ENCODE peak calls at places on chromosomes 3 and 15, in seven cellular contexts. One of them, this sample, is unnamed.

GRCh38 chr3:139695007-139695406 is 17.2 kb upstream of the NMNAT3 start:
- DNase-seq in bronchial epithelial cell: no peak
- DNase-seq in progenitor cell of endocrine pancreas: no peak
- DNase-seq in dorsolateral prefrontal cortex: no peak
- DNase-seq in pancreas: no peak
- DNase-seq in AG10803: no peak
- DNase-seq in H9: no peak
- DNase-seq in this sample: no peak

GRCh38 chr3:1082024-1082633 is 10.7 kb upstream of the CNTN6 start:
- DNase-seq in bronchial epithelial cell: peak; percentile 32
- DNase-seq in progenitor cell of endocrine pancreas: peak; percentile 22
- DNase-seq in dorsolateral prefrontal cortex: peak; percentile 29
- DNase-seq in pancreas: peak; percentile 20
- DNase-seq in AG10803: peak; percentile 39
- DNase-seq in H9: peak; percentile 64
- DNase-seq in this sample: no peak

GRCh38 chr15:48868549-48868948 is 9.4 kb upstream of the EID1 start:
- DNase-seq in bronchial epithelial cell: peak; percentile 94
- DNase-seq in progenitor cell of endocrine pancreas: no peak
- DNase-seq in dorsolateral prefrontal cortex: no peak
- DNase-seq in pancreas: no peak
- DNase-seq in AG10803: peak; percentile 64
- DNase-seq in H9: no peak
- DNase-seq in this sample: no peak

GRCh38 chr3:108090066-108090700 is 648 bp downstream of the CD47 start:
- DNase-seq in bronchial epithelial cell: peak; percentile 26
- DNase-seq in progenitor cell of endocrine pancreas: no peak
- DNase-seq in dorsolateral prefrontal cortex: peak; percentile 27
- DNase-seq in pancreas: peak; percentile 9
- DNase-seq in AG10803: peak; percentile 40
- DNase-seq in H9: peak; percentile 38
- DNase-seq in this sample: peak; percentile 40

GRCh38 chr3:20575153-20575552 is 389.1 kb upstream of the SGO1 start:
- DNase-seq in bronchial epithelial cell: peak; percentile 68
- DNase-seq in progenitor cell of endocrine pancreas: no peak
- DNase-seq in dorsolateral prefrontal cortex: no peak
- DNase-seq in pancreas: no peak
- DNase-seq in AG10803: peak; percentile 75
- DNase-seq in H9: no peak
- DNase-seq in this sample: no peak

GRCh38 chr3:99637041-99637380 is 1.4 kb upstream of the COL8A1 start:
- DNase-seq in bronchial epithelial cell: peak; percentile 89
- DNase-seq in progenitor cell of endocrine pancreas: no peak
- DNase-seq in dorsolateral prefrontal cortex: no peak
- DNase-seq in pancreas: no peak
- DNase-seq in AG10803: no peak
- DNase-seq in H9: no peak
- DNase-seq in this sample: no peak

GRCh38 chr3:101167341-101167740 is 153.0 kb downstream of the IMPG2 start:
- DNase-seq in bronchial epithelial cell: no peak
- DNase-seq in progenitor cell of endocrine pancreas: no peak
- DNase-seq in dorsolateral prefrontal cortex: no peak
- DNase-seq in pancreas: no peak
- DNase-seq in AG10803: no peak
- DNase-seq in H9: no peak
- DNase-seq in this sample: no peak

GRCh38 chr15:65307978-65308377 is 3.5 kb downstream of the RNU5B-1 start:
- DNase-seq in bronchial epithelial cell: peak; percentile 75
- DNase-seq in progenitor cell of endocrine pancreas: no peak
- DNase-seq in dorsolateral prefrontal cortex: no peak
- DNase-seq in pancreas: no peak
- DNase-seq in AG10803: no peak
- DNase-seq in H9: no peak
- DNase-seq in this sample: no peak

GRCh38 chr15:36831125-36831914 is 251.9 kb downstream of the CDIN1 start:
- DNase-seq in bronchial epithelial cell: peak; percentile 60
- DNase-seq in progenitor cell of endocrine pancreas: no peak
- DNase-seq in dorsolateral prefrontal cortex: no peak
- DNase-seq in pancreas: no peak
- DNase-seq in AG10803: peak; percentile 82
- DNase-seq in H9: no peak
- DNase-seq in this sample: peak; percentile 21

GRCh38 chr15:67731112-67731761 is 94.1 kb upstream of the SKOR1 start:
- DNase-seq in bronchial epithelial cell: peak; percentile 70
- DNase-seq in progenitor cell of endocrine pancreas: no peak
- DNase-seq in dorsolateral prefrontal cortex: no peak
- DNase-seq in pancreas: no peak
- DNase-seq in AG10803: no peak
- DNase-seq in H9: no peak
- DNase-seq in this sample: no peak

GRCh38 chr3:151085889-151086483 is 522 bp downstream of the MED12L start:
- DNase-seq in bronchial epithelial cell: no peak
- DNase-seq in progenitor cell of endocrine pancreas: peak; percentile 43
- DNase-seq in dorsolateral prefrontal cortex: peak; percentile 5
- DNase-seq in pancreas: peak; percentile 2
- DNase-seq in AG10803: no peak
- DNase-seq in H9: peak; percentile 58
- DNase-seq in this sample: peak; percentile 46

GRCh38 chr3:77134801-77135200 is 94.9 kb downstream of the ROBO2 start:
- DNase-seq in bronchial epithelial cell: no peak
- DNase-seq in progenitor cell of endocrine pancreas: no peak
- DNase-seq in dorsolateral prefrontal cortex: no peak
- DNase-seq in pancreas: no peak
- DNase-seq in AG10803: no peak
- DNase-seq in H9: no peak
- DNase-seq in this sample: no peak

GRCh38 chr15:94105760-94106159 is 125.6 kb upstream of the MCTP2 start:
- DNase-seq in bronchial epithelial cell: peak; percentile 78
- DNase-seq in progenitor cell of endocrine pancreas: no peak
- DNase-seq in dorsolateral prefrontal cortex: no peak
- DNase-seq in pancreas: no peak
- DNase-seq in AG10803: no peak
- DNase-seq in H9: no peak
- DNase-seq in this sample: no peak

GRCh38 chr3:53162672-53163458 is 1.9 kb downstream of the PRKCD start:
- DNase-seq in bronchial epithelial cell: no peak
- DNase-seq in progenitor cell of endocrine pancreas: no peak
- DNase-seq in dorsolateral prefrontal cortex: peak; percentile 46
- DNase-seq in pancreas: no peak
- DNase-seq in AG10803: peak; percentile 12
- DNase-seq in H9: no peak
- DNase-seq in this sample: no peak

GRCh38 chr3:57855943-57856342 is 99.8 kb downstream of the SLMAP start:
- DNase-seq in bronchial epithelial cell: no peak
- DNase-seq in progenitor cell of endocrine pancreas: no peak
- DNase-seq in dorsolateral prefrontal cortex: no peak
- DNase-seq in pancreas: no peak
- DNase-seq in AG10803: peak; percentile 1
- DNase-seq in H9: no peak
- DNase-seq in this sample: no peak

GRCh38 chr15:74454764-74455500 is 6.0 kb downstream of the UBL7 start:
- DNase-seq in bronchial epithelial cell: no peak
- DNase-seq in progenitor cell of endocrine pancreas: no peak
- DNase-seq in dorsolateral prefrontal cortex: no peak
- DNase-seq in pancreas: no peak
- DNase-seq in AG10803: no peak
- DNase-seq in H9: no peak
- DNase-seq in this sample: no peak

GRCh38 chr3:66233033-66233432 is 12.2 kb downstream of the SLC25A26 start:
- DNase-seq in bronchial epithelial cell: no peak
- DNase-seq in progenitor cell of endocrine pancreas: no peak
- DNase-seq in dorsolateral prefrontal cortex: no peak
- DNase-seq in pancreas: no peak
- DNase-seq in AG10803: no peak
- DNase-seq in H9: no peak
- DNase-seq in this sample: no peak
- TF ChIP-seq CTCF in bronchial epithelial cell: no peak
- TF ChIP-seq CTCF in progenitor cell of endocrine pancreas: no peak
- TF ChIP-seq CTCF in dorsolateral prefrontal cortex: no peak
- TF ChIP-seq CTCF in pancreas: no peak
- TF ChIP-seq CTCF in AG10803: no peak
- TF ChIP-seq CTCF in H9: no peak
- TF ChIP-seq CTCF in this sample: no peak

DNA sequence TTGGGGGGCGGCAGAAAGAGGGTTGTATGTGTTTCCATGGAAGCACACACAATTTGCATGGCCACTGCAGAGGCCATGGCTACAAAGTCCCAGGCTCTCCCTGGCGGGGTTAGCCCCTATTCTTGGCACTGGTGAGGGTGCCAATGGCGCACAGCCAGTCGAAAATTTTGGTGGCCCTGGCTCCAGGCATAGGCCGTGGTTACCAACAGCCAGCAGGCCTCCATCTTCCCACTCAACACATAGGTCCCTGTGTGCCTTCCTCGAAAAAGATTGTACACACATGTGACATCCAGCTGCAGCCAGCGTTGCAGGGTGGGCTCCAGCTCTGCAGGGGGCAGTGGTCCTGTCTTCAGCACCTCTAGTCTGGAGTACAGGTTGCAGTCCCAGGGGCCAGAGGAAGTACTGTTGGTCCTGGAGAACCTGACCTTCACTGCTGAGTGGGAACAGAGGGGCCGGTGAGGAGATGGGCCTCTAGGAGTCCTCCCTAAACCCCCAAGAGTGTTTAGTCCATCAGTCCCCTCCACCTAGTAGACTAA is 7.1 kb downstream of the P4HTM start:
- DNase-seq in bronchial epithelial cell: no peak
- DNase-seq in progenitor cell of endocrine pancreas: no peak
- DNase-seq in dorsolateral prefrontal cortex: no peak
- DNase-seq in pancreas: no peak
- DNase-seq in AG10803: no peak
- DNase-seq in H9: no peak
- DNase-seq in this sample: no peak
- TF ChIP-seq CTCF in bronchial epithelial cell: no peak
- TF ChIP-seq CTCF in progenitor cell of endocrine pancreas: peak; percentile 23
- TF ChIP-seq CTCF in dorsolateral prefrontal cortex: no peak
- TF ChIP-seq CTCF in pancreas: no peak
- TF ChIP-seq CTCF in AG10803: no peak
- TF ChIP-seq CTCF in H9: no peak
- TF ChIP-seq CTCF in this sample: no peak

GRCh38 chr3:39180546-39181346 is 11.6 kb downstream of the XIRP1 start:
- DNase-seq in bronchial epithelial cell: peak; percentile 73
- DNase-seq in progenitor cell of endocrine pancreas: peak; percentile 81
- DNase-seq in dorsolateral prefrontal cortex: peak; percentile 75
- DNase-seq in pancreas: peak; percentile 93
- DNase-seq in AG10803: peak; percentile 72
- DNase-seq in H9: peak; percentile 94
- DNase-seq in this sample: peak; percentile 95
- TF ChIP-seq CTCF in bronchial epithelial cell: peak; percentile 37
- TF ChIP-seq CTCF in progenitor cell of endocrine pancreas: no peak
- TF ChIP-seq CTCF in dorsolateral prefrontal cortex: no peak
- TF ChIP-seq CTCF in pancreas: no peak
- TF ChIP-seq CTCF in AG10803: peak; percentile 13
- TF ChIP-seq CTCF in H9: peak; percentile 13
- TF ChIP-seq CTCF in this sample: no peak

DNA sequence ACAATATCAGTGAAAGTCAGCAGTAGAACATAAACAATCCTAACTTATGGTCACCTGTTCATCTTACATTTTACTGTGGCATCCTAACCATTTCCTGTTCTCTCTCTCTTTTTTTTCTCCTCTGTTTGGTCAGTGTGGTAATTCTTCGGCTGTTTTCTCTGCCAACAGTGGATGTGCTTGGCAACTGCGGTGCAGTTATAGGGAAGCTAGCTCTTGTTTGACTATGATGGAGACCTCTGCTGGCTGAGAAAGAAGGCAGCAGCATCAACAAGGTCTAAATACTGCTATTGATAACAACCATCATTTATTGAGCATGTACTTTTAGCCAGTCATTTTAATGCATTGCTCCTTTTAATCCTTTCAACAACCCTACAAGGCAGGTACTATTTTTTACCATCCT is 723 bp upstream of the DRD3 start:
- DNase-seq in bronchial epithelial cell: peak; percentile 32
- DNase-seq in progenitor cell of endocrine pancreas: no peak
- DNase-seq in dorsolateral prefrontal cortex: peak; percentile 5
- DNase-seq in pancreas: no peak
- DNase-seq in AG10803: peak; percentile 64
- DNase-seq in H9: peak; percentile 52
- DNase-seq in this sample: no peak
- TF ChIP-seq CTCF in bronchial epithelial cell: peak; percentile 23
- TF ChIP-seq CTCF in progenitor cell of endocrine pancreas: peak; percentile 29
- TF ChIP-seq CTCF in dorsolateral prefrontal cortex: peak; percentile 25
- TF ChIP-seq CTCF in pancreas: no peak
- TF ChIP-seq CTCF in AG10803: peak; percentile 46
- TF ChIP-seq CTCF in H9: peak; percentile 70
- TF ChIP-seq CTCF in this sample: no peak

DNA sequence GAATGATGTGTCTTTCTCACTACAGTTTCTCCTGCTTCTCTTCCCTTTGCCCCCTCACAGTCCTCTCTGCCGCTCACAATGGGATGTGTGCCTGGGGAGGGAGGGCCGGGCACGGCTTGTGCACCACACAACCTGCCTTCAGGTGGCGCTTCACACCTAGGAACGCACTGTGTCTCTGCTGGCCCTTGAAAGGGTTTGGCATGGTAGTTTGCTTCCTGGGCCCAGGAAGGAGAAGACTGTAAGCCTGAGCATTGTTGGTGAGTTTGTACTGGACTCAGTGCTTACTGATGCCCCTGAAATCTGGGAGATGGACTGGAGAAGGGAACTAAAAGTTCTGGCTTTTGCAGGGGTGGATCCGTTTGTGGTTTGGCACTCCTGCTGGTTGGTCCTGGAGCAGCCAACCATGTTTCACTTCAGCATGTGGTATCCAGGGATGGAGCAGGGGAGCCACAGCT is 9.2 kb downstream of the ALPK3 start:
- DNase-seq in bronchial epithelial cell: peak; percentile 18
- DNase-seq in progenitor cell of endocrine pancreas: no peak
- DNase-seq in dorsolateral prefrontal cortex: no peak
- DNase-seq in pancreas: peak; percentile 60
- DNase-seq in AG10803: peak; percentile 26
- DNase-seq in H9: peak; percentile 83
- DNase-seq in this sample: peak; percentile 45
- TF ChIP-seq CTCF in bronchial epithelial cell: peak; percentile 69
- TF ChIP-seq CTCF in progenitor cell of endocrine pancreas: peak; percentile 46
- TF ChIP-seq CTCF in dorsolateral prefrontal cortex: no peak
- TF ChIP-seq CTCF in pancreas: peak; percentile 55
- TF ChIP-seq CTCF in AG10803: no peak
- TF ChIP-seq CTCF in H9: peak; percentile 82
- TF ChIP-seq CTCF in this sample: peak; percentile 40

This sample was measured in GM10248.